ENCODE peak calls at places on chromosomes 1 and 21, in ten cellular contexts. N, T, Z, L, H, F, I, B, V and X are unnamed samples.

GRCh38 chr1:46708121-46708520 is 10.8 kb downstream of the EFCAB14 start:
- DNase-seq in N (no peak), T (peak), Z (no peak), L (no peak), H (no peak), F (no peak), I (no peak), B (no peak), V (no peak), X (no peak)

GRCh38 chr1:160032165-160032827 is 506 bp upstream of the PIGM start:
- DNase-seq in N (peak), T (no peak), Z (no peak), L (no peak), H (peak), F (no peak), I (no peak), B (no peak), V (peak), X (no peak)

GRCh38 chr21:42191978-42192595 is 26.9 kb upstream of the ABCG1 start:
- DNase-seq in N (no peak), T (no peak), Z (no peak), L (no peak), H (no peak), F (no peak), I (no peak), B (no peak), V (no peak), X (no peak)

GRCh38 chr1:226195144-226195543 is 8.6 kb upstream of the ACBD3 start:
- DNase-seq in N (no peak), T (no peak), Z (no peak), L (no peak), H (no peak), F (no peak), I (no peak), B (no peak), V (no peak), X (no peak)

GRCh38 chr1:25692560-25692959 is 76.0 kb downstream of the MAN1C1 start:
- DNase-seq in N (no peak), T (no peak), Z (no peak), L (no peak), H (peak), F (no peak), I (no peak), B (no peak), V (no peak), X (no peak)

GRCh38 chr1:215321802-215322201 is 239.3 kb downstream of the KCNK2 start:
- DNase-seq in N (no peak), T (no peak), Z (no peak), L (no peak), H (no peak), F (no peak), I (no peak), B (no peak), V (peak), X (no peak)

GRCh38 chr1:180366386-180367068 is 135.8 kb downstream of the ACBD6 start:
- DNase-seq in N (no peak), T (peak), Z (no peak), L (no peak), H (no peak), F (no peak), I (no peak), B (no peak), V (peak), X (peak)

GRCh38 chr1:5950994-5951749 is 41.1 kb downstream of the NPHP4 start:
- DNase-seq in N (no peak), T (no peak), Z (no peak), L (no peak), H (no peak), F (no peak), I (no peak), B (no peak), V (no peak), X (no peak)

GRCh38 chr1:67830226-67830625 is 3.0 kb downstream of the GNG12 start:
- DNase-seq in N (no peak), T (no peak), Z (no peak), L (no peak), H (no peak), F (no peak), I (no peak), B (no peak), V (no peak), X (peak)

GRCh38 chr1:198493324-198493723 is 47.2 kb downstream of the ATP6V1G3 start:
- DNase-seq in N (no peak), T (no peak), Z (no peak), L (no peak), H (no peak), F (no peak), I (no peak), B (no peak), V (no peak), X (no peak)

GRCh38 chr1:10539411-10540043 is 64.8 kb downstream of the PEX14 start:
- DNase-seq in N (no peak), T (peak), Z (no peak), L (no peak), H (no peak), F (no peak), I (no peak), B (no peak), V (peak), X (no peak)

GRCh38 chr21:44619886-44620285 is 7.0 kb upstream of the KRTAP10-9 start:
- DNase-seq in N (no peak), T (no peak), Z (no peak), L (no peak), H (no peak), F (no peak), I (no peak), B (no peak), V (no peak), X (no peak)

GRCh38 chr21:44616591-44616926 is 4.7 kb downstream of the KRTAP10-8 start:
- DNase-seq in N (no peak), T (no peak), Z (no peak), L (no peak), H (no peak), F (no peak), I (no peak), B (no peak), V (no peak), X (no peak)

GRCh38 chr21:44617071-44617501 is 5.2 kb downstream of the KRTAP10-8 start:
- DNase-seq in N (no peak), T (no peak), Z (no peak), L (no peak), H (no peak), F (no peak), I (no peak), B (no peak), V (no peak), X (no peak)

GRCh38 chr21:44618909-44619308 is 7.0 kb downstream of the KRTAP10-8 start:
- DNase-seq in N (no peak), T (no peak), Z (no peak), L (no peak), H (no peak), F (no peak), I (no peak), B (no peak), V (no peak), X (no peak)

DNA sequence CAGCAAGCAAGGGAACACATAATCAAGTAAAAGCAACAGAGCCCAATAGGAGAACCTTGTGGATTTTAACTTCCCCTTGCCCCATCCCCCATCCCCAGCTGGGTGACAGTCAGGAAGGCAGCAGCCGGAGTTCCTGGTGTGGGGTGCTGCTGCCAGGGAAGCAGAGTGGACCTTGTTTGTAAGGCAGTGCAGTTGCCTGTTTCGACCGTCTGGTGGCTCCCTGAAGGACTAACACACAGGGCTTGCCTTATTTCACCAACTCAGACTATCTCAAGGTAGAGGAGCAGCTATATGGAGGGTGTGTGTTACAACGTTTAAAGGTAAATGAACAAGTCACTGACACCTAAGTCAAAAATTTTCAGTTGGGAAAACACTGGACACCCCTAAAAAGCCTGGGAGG is 6.6 kb downstream of the KRTAP10-8 start:
- DNase-seq in N (peak), T (peak), Z (peak), L (no peak), H (no peak), F (no peak), I (no peak), B (peak), V (no peak), X (peak)
- TF ChIP-seq CTCF in N (no peak), T (no peak), Z (peak), L (peak), H (no peak), F (no peak), I (no peak), B (peak), V (peak), X (peak)

DNA sequence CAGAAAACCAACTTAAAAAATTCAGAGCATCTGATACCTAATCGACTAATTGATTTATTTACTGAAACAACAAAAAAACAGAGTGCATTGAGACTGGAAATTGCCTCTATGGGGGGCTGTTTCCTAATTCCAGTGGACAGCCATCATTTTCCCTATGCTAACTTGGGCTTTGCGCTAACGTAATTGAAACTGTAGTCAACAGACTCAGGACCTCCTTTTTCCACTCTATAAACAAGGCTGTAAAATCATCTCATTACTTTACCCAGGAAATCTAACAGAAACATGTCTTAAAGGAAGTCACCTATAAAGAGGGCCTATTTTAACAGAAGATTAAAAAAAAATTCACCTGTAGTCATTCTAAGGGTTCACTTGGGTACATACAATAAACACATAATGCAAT is 2.1 kb downstream of the ERG start:
- DNase-seq in N (no peak), T (no peak), Z (no peak), L (no peak), H (no peak), F (no peak), I (no peak), B (no peak), V (no peak), X (no peak)
- H3K4me3 ChIP-seq in N (peak), T (no peak), Z (no peak), L (no peak), H (no peak), F (no peak), I (peak), B (peak), V (no peak), X (no peak)

GRCh38 chr1:42403880-42404400 is 23.3 kb downstream of the RIMKLA start:
- DNase-seq in N (no peak), T (no peak), Z (no peak), L (no peak), H (no peak), F (no peak), I (no peak), B (no peak), V (no peak), X (no peak)
- TF ChIP-seq CTCF in N (peak), T (no peak), Z (no peak), L (no peak), H (no peak), F (no peak), I (no peak), B (peak), V (peak), X (no peak)

GRCh38 chr1:7784492-7785071 is 491 bp downstream of the PER3 start:
- DNase-seq in N (peak), T (no peak), Z (no peak), L (no peak), H (no peak), F (peak), I (no peak), B (peak), V (no peak), X (no peak)

GRCh38 chr1:7783826-7784491 is at the start of gene PER3:
- DNase-seq in N (peak), T (peak), Z (peak), L (peak), H (peak), F (peak), I (peak), B (peak), V (peak), X (peak)

GRCh38 chr1:7785108-7785507 is 1.0 kb downstream of the PER3 start:
- DNase-seq in N (no peak), T (no peak), Z (no peak), L (no peak), H (no peak), F (no peak), I (no peak), B (no peak), V (no peak), X (no peak)

GRCh38 chr1:7781923-7782495 is 2.1 kb upstream of the PER3 start:
- DNase-seq in N (peak), T (no peak), Z (peak), L (no peak), H (no peak), F (no peak), I (no peak), B (no peak), V (no peak), X (no peak)

DNA sequence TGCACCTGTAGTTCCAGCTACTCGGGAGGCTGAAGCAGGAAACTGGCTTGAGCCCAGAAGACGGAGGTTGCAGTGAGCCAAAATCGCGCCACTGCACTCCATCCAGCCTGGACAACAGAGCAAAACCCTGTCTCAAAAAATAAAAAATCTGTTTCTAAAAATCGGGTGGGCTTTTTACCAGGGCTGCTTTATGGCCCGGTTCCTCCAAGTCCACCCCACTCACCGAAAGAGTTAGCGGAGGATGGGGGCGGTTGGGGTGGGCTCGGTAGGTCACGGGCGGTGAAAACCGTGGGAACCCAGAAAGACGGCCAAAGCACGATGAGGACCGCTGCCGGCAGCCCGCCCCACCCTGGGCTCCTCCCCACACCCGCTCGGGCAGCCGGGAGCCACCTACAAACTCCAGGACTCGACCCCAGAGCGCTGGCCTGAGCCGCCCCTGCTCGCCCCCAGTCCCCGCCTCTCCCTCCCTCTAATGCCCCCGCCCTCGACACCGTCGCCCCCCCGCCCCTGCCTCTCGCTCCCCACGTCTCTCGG is 846 bp upstream of the PER3 start:
- DNase-seq in N (peak), T (peak), Z (peak), L (no peak), H (peak), F (peak), I (peak), B (peak), V (peak), X (peak)
- H3K4me3 ChIP-seq in N (peak), T (peak), Z (no peak), L (peak), H (peak), F (peak), I (peak), B (peak), V (peak), X (peak)

GRCh38 chr21:35730325-35730724 is 330.0 kb downstream of the SETD4 start:
- DNase-seq in N (no peak), T (no peak), Z (no peak), L (no peak), H (no peak), F (no peak), I (no peak), B (no peak), V (no peak), X (no peak)
- TF ChIP-seq CTCF in N (no peak), T (no peak), Z (no peak), L (no peak), H (no peak), F (no peak), I (no peak), B (no peak), V (no peak), X (no peak)